ENCODE peak calls at places on chromosomes 5 and 9, in seven cellular contexts. One of them, this sample, is unnamed. For H3K4me1, the result is how much of the 10 kb centered on the place peaks cover.

GRCh38 chr5:42636946-42637345 is 119.7 kb upstream of the CCDC152 start:
- DNase-seq in cardiac muscle cell: no peak
- DNase-seq in fibroblast of lung: no peak
- DNase-seq in stomach: no peak
- DNase-seq in right lobe of liver: no peak
- DNase-seq in mucosa of descending colon: no peak
- DNase-seq in tibial nerve: no peak
- DNase-seq in this sample: no peak

GRCh38 chr5:619444-619843 is 7.3 kb downstream of the CEP72 start:
- DNase-seq in cardiac muscle cell: no peak
- DNase-seq in fibroblast of lung: no peak
- DNase-seq in stomach: no peak
- DNase-seq in right lobe of liver: peak
- DNase-seq in mucosa of descending colon: no peak
- DNase-seq in tibial nerve: no peak
- DNase-seq in this sample: no peak

GRCh38 chr5:9545301-9545958 is 445 bp downstream of the SEMA5A start:
- DNase-seq in cardiac muscle cell: no peak
- DNase-seq in fibroblast of lung: peak
- DNase-seq in stomach: no peak
- DNase-seq in right lobe of liver: no peak
- DNase-seq in mucosa of descending colon: peak
- DNase-seq in tibial nerve: peak
- DNase-seq in this sample: no peak

GRCh38 chr9:79134654-79135053 is 437.1 kb upstream of the TLE4 start:
- DNase-seq in cardiac muscle cell: peak
- DNase-seq in fibroblast of lung: peak
- DNase-seq in stomach: no peak
- DNase-seq in right lobe of liver: no peak
- DNase-seq in mucosa of descending colon: no peak
- DNase-seq in tibial nerve: no peak
- DNase-seq in this sample: no peak

GRCh38 chr5:170420809-170421412 is 31.7 kb upstream of the KCNMB1 start:
- DNase-seq in cardiac muscle cell: peak
- DNase-seq in fibroblast of lung: peak
- DNase-seq in stomach: peak
- DNase-seq in right lobe of liver: peak
- DNase-seq in mucosa of descending colon: peak
- DNase-seq in tibial nerve: peak
- DNase-seq in this sample: no peak

GRCh38 chr9:80792721-80793120 is 896.6 kb downstream of the TLE1 start:
- DNase-seq in cardiac muscle cell: no peak
- DNase-seq in fibroblast of lung: no peak
- DNase-seq in stomach: no peak
- DNase-seq in right lobe of liver: no peak
- DNase-seq in mucosa of descending colon: no peak
- DNase-seq in tibial nerve: no peak
- DNase-seq in this sample: no peak

GRCh38 chr9:137978262-137978714 is 100.7 kb downstream of the CACNA1B start:
- DNase-seq in cardiac muscle cell: no peak
- DNase-seq in fibroblast of lung: no peak
- DNase-seq in stomach: peak
- DNase-seq in right lobe of liver: no peak
- DNase-seq in mucosa of descending colon: no peak
- DNase-seq in tibial nerve: no peak
- DNase-seq in this sample: no peak

GRCh38 chr9:124389146-124389939 is 25.9 kb downstream of the PSMB7 start:
- DNase-seq in cardiac muscle cell: no peak
- DNase-seq in fibroblast of lung: no peak
- DNase-seq in stomach: no peak
- DNase-seq in right lobe of liver: no peak
- DNase-seq in mucosa of descending colon: no peak
- DNase-seq in tibial nerve: no peak
- DNase-seq in this sample: no peak

GRCh38 chr9:134568116-134568515 is 73.5 kb upstream of the COL5A1 start:
- DNase-seq in cardiac muscle cell: no peak
- DNase-seq in fibroblast of lung: no peak
- DNase-seq in stomach: peak
- DNase-seq in right lobe of liver: peak
- DNase-seq in mucosa of descending colon: no peak
- DNase-seq in tibial nerve: no peak
- DNase-seq in this sample: peak

GRCh38 chr5:139285651-139286392 is 7.7 kb upstream of the MATR3 start:
- DNase-seq in cardiac muscle cell: no peak
- DNase-seq in fibroblast of lung: no peak
- DNase-seq in stomach: no peak
- DNase-seq in right lobe of liver: no peak
- DNase-seq in mucosa of descending colon: no peak
- DNase-seq in tibial nerve: no peak
- DNase-seq in this sample: no peak

GRCh38 chr9:7298123-7298522 is 501.5 kb downstream of the DMAC1 start:
- DNase-seq in cardiac muscle cell: peak
- DNase-seq in fibroblast of lung: no peak
- DNase-seq in stomach: no peak
- DNase-seq in right lobe of liver: no peak
- DNase-seq in mucosa of descending colon: no peak
- DNase-seq in tibial nerve: no peak
- DNase-seq in this sample: no peak

GRCh38 chr9:124341455-124342170 is 73.6 kb downstream of the PSMB7 start:
- DNase-seq in cardiac muscle cell: no peak
- DNase-seq in fibroblast of lung: no peak
- DNase-seq in stomach: no peak
- DNase-seq in right lobe of liver: no peak
- DNase-seq in mucosa of descending colon: no peak
- DNase-seq in tibial nerve: no peak
- DNase-seq in this sample: peak

GRCh38 chr9:32725066-32725860 is 58.1 kb upstream of the TMEM215 start:
- DNase-seq in cardiac muscle cell: peak
- DNase-seq in fibroblast of lung: peak
- DNase-seq in stomach: no peak
- DNase-seq in right lobe of liver: no peak
- DNase-seq in mucosa of descending colon: no peak
- DNase-seq in tibial nerve: no peak
- DNase-seq in this sample: no peak

GRCh38 chr5:146724975-146725374 is 153.6 kb downstream of the PPP2R2B start:
- DNase-seq in cardiac muscle cell: peak
- DNase-seq in fibroblast of lung: peak
- DNase-seq in stomach: no peak
- DNase-seq in right lobe of liver: no peak
- DNase-seq in mucosa of descending colon: no peak
- DNase-seq in tibial nerve: no peak
- DNase-seq in this sample: no peak

GRCh38 chr9:129033216-129033615 is 3.2 kb upstream of the MIGA2 start:
- DNase-seq in cardiac muscle cell: no peak
- DNase-seq in fibroblast of lung: no peak
- DNase-seq in stomach: no peak
- DNase-seq in right lobe of liver: no peak
- DNase-seq in mucosa of descending colon: no peak
- DNase-seq in tibial nerve: no peak
- DNase-seq in this sample: no peak

GRCh38 chr5:168365581-168366081 is 74.2 kb downstream of the WWC1 start:
- DNase-seq in cardiac muscle cell: peak
- DNase-seq in fibroblast of lung: peak
- DNase-seq in stomach: peak
- DNase-seq in right lobe of liver: no peak
- DNase-seq in mucosa of descending colon: peak
- DNase-seq in tibial nerve: no peak
- DNase-seq in this sample: peak

GRCh38 chr5:135719428-135720063 is 114.9 kb upstream of the SLC25A48 start:
- DNase-seq in cardiac muscle cell: no peak
- DNase-seq in fibroblast of lung: no peak
- DNase-seq in stomach: no peak
- DNase-seq in right lobe of liver: no peak
- DNase-seq in mucosa of descending colon: peak
- DNase-seq in tibial nerve: no peak
- DNase-seq in this sample: no peak

GRCh38 chr5:143865421-143865820 is 53.5 kb downstream of the HMHB1 start:
- DNase-seq in cardiac muscle cell: no peak
- DNase-seq in fibroblast of lung: no peak
- DNase-seq in stomach: no peak
- DNase-seq in right lobe of liver: no peak
- DNase-seq in mucosa of descending colon: no peak
- DNase-seq in tibial nerve: no peak
- DNase-seq in this sample: no peak

GRCh38 chr9:95091971-95092320 is 225.6 kb downstream of the FANCC start:
- DNase-seq in cardiac muscle cell: peak
- DNase-seq in fibroblast of lung: peak
- DNase-seq in stomach: no peak
- DNase-seq in right lobe of liver: peak
- DNase-seq in mucosa of descending colon: no peak
- DNase-seq in tibial nerve: no peak
- DNase-seq in this sample: no peak

GRCh38 chr5:77181596-77182304 is 28.7 kb upstream of the PDE8B start:
- DNase-seq in cardiac muscle cell: no peak
- DNase-seq in fibroblast of lung: no peak
- DNase-seq in stomach: no peak
- DNase-seq in right lobe of liver: peak
- DNase-seq in mucosa of descending colon: no peak
- DNase-seq in tibial nerve: no peak
- DNase-seq in this sample: no peak

GRCh38 chr5:94623877-94624276 is 5.4 kb downstream of the SLF1 start:
- DNase-seq in cardiac muscle cell: no peak
- DNase-seq in fibroblast of lung: no peak
- DNase-seq in stomach: no peak
- DNase-seq in right lobe of liver: no peak
- DNase-seq in mucosa of descending colon: no peak
- DNase-seq in tibial nerve: no peak
- DNase-seq in this sample: no peak
- H3K4me1 ChIP-seq in cardiac muscle cell: under half
- H3K4me1 ChIP-seq in fibroblast of lung: under half
- H3K4me1 ChIP-seq in stomach: under half
- H3K4me1 ChIP-seq in right lobe of liver: under half
- H3K4me1 ChIP-seq in mucosa of descending colon: under half
- H3K4me1 ChIP-seq in tibial nerve: under half
- H3K4me1 ChIP-seq in this sample: under half

DNA sequence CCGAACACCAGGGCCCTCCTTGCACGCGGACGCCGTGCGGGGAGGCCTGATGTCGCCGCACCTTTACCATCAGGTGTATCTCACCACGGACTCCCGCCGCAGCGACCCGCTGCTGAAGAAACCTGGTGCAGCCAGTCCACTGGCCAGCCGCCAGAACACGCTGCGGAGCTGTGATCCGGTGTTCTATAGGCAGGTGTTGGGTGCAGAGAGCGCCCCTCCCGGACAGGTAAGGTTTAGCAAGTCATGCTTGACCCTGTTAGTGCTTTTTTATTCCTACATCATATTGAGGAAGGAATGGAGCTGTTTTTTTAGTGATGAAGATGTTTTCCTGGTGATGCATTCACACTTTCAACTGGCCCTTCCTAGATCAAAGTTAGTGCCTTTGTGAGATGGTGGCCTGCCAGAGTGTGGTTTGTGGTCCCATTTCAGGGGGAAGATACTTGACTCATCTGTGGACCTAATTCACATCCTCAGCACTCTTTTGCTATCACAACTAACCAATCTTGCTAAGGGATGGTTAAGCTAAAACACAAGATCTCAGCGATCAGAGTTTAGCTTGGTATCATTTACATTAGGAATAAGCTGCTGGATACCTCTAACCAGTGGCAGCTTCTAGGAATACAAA is 2.7 kb downstream of the PCDHGC3 start:
- DNase-seq in cardiac muscle cell: no peak
- DNase-seq in fibroblast of lung: peak
- DNase-seq in stomach: peak
- DNase-seq in right lobe of liver: no peak
- DNase-seq in mucosa of descending colon: peak
- DNase-seq in tibial nerve: no peak
- DNase-seq in this sample: no peak
- TF ChIP-seq CTCF in cardiac muscle cell: peak
- TF ChIP-seq CTCF in fibroblast of lung: peak
- TF ChIP-seq CTCF in stomach: no peak
- TF ChIP-seq CTCF in right lobe of liver: peak
- TF ChIP-seq CTCF in mucosa of descending colon: peak
- TF ChIP-seq CTCF in tibial nerve: no peak
- TF ChIP-seq CTCF in this sample: no peak

GRCh38 chr9:136547508-136548215 is 1.8 kb upstream of the NOTCH1 start:
- DNase-seq in cardiac muscle cell: no peak
- DNase-seq in fibroblast of lung: no peak
- DNase-seq in stomach: no peak
- DNase-seq in right lobe of liver: no peak
- DNase-seq in mucosa of descending colon: peak
- DNase-seq in tibial nerve: no peak
- DNase-seq in this sample: no peak
- H3K4me1 ChIP-seq in cardiac muscle cell: under half
- H3K4me1 ChIP-seq in fibroblast of lung: under half
- H3K4me1 ChIP-seq in stomach: half or more
- H3K4me1 ChIP-seq in right lobe of liver: under half
- H3K4me1 ChIP-seq in mucosa of descending colon: under half
- H3K4me1 ChIP-seq in tibial nerve: under half
- H3K4me1 ChIP-seq in this sample: half or more

DNA sequence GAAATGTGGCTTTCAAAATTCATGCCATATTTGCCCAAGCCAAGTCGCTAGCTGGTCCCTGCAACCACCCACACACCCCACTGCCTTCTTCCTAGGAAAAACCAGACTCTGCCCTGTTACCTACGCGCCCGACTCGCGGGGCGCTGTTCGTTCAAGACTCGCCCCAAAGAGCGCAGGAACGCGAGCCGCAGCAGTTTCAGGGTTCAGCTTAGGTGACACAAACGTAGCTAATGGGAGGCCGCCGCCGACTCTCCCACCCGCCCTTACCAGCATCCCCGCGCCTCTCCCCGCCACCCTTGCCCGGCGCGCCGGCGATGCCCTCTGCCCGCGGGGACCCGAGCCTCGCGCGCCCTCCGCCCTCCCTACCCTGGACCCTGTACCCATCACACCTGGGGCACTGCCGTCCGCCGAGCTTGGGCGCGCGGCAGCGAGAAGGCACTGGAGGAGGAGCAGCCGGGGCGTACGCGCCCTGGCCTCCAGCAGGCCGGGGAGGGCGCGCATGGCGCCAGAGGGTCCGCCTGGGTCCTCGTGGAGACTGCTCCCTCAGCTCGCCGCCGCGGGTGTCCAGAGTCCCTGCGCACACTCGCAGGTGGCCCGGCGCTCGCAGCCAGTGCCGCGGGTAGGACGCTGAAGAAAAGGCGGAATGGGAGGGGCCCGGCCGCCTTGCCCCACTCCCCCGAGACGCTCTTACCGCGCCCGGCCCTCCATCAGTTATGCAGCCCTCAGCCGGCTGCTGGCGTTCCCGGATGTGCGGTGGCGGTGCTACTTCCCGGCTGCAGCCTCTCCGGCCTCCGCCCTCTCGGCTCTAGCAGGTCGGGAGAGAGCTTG is at the start of gene EMB:
- DNase-seq in cardiac muscle cell: no peak
- DNase-seq in fibroblast of lung: peak
- DNase-seq in stomach: peak
- DNase-seq in right lobe of liver: peak
- DNase-seq in mucosa of descending colon: peak
- DNase-seq in tibial nerve: no peak
- DNase-seq in this sample: peak
- TF ChIP-seq CTCF in cardiac muscle cell: no peak
- TF ChIP-seq CTCF in fibroblast of lung: no peak
- TF ChIP-seq CTCF in stomach: no peak
- TF ChIP-seq CTCF in right lobe of liver: no peak
- TF ChIP-seq CTCF in mucosa of descending colon: no peak
- TF ChIP-seq CTCF in tibial nerve: no peak
- TF ChIP-seq CTCF in this sample: no peak

This sample was measured in left lung.